ENCODE peak calls at places on chromosomes 13 and 19, in four cellular contexts. One of them, this sample, is unnamed. For H3K36me3, the result is how much of the 10 kb centered on the place peaks cover.

GRCh38 chr19:41872775-41873647 is 4.1 kb upstream of the CD79A start:
- DNase-seq in tibial nerve: no peak
- DNase-seq in suprapubic skin: no peak
- DNase-seq in SK-N-SH: peak
- DNase-seq in this sample: peak

GRCh38 chr19:44822177-44822576 is 13.3 kb downstream of the BCAM start:
- DNase-seq in suprapubic skin: no peak
- DNase-seq in SK-N-SH: no peak
- DNase-seq in tibial nerve: no peak
- DNase-seq in this sample: no peak

GRCh38 chr19:51921949-51922348 is 5.3 kb upstream of the ZNF613 start:
- DNase-seq in tibial nerve: no peak
- DNase-seq in SK-N-SH: no peak
- DNase-seq in suprapubic skin: no peak
- DNase-seq in this sample: no peak

GRCh38 chr13:23359882-23360281 is 73.6 kb downstream of the SACS start:
- DNase-seq in suprapubic skin: no peak
- DNase-seq in tibial nerve: no peak
- DNase-seq in SK-N-SH: no peak
- DNase-seq in this sample: no peak

GRCh38 chr13:94858856-94859811 is 146.8 kb upstream of the SOX21 start:
- DNase-seq in suprapubic skin: peak
- DNase-seq in tibial nerve: peak
- DNase-seq in SK-N-SH: no peak
- DNase-seq in this sample: peak

GRCh38 chr13:80962173-80962572 is 621.2 kb upstream of the SPRY2 start:
- DNase-seq in tibial nerve: no peak
- DNase-seq in suprapubic skin: no peak
- DNase-seq in SK-N-SH: no peak
- DNase-seq in this sample: no peak

GRCh38 chr19:13012690-13013608 is 17.7 kb downstream of the NFIX start:
- DNase-seq in SK-N-SH: no peak
- DNase-seq in suprapubic skin: no peak
- DNase-seq in tibial nerve: peak
- DNase-seq in this sample: peak

GRCh38 chr13:33405371-33405770 is 119.8 kb upstream of the STARD13 start:
- DNase-seq in SK-N-SH: no peak
- DNase-seq in suprapubic skin: no peak
- DNase-seq in tibial nerve: no peak
- DNase-seq in this sample: no peak

GRCh38 chr19:10227215-10227971 is 3.7 kb downstream of the S1PR2 start:
- DNase-seq in SK-N-SH: peak
- DNase-seq in tibial nerve: peak
- DNase-seq in suprapubic skin: peak
- DNase-seq in this sample: peak

GRCh38 chr13:50291611-50292010 is 276.4 kb downstream of the KCNRG start:
- DNase-seq in suprapubic skin: no peak
- DNase-seq in tibial nerve: no peak
- DNase-seq in SK-N-SH: no peak
- DNase-seq in this sample: no peak

GRCh38 chr13:45827318-45827717 is 24.2 kb downstream of the SIAH3 start:
- DNase-seq in SK-N-SH: no peak
- DNase-seq in suprapubic skin: no peak
- DNase-seq in tibial nerve: no peak
- DNase-seq in this sample: no peak

GRCh38 chr13:96967248-96967745 is 27.0 kb downstream of the OXGR1 start:
- DNase-seq in tibial nerve: no peak
- DNase-seq in suprapubic skin: no peak
- DNase-seq in SK-N-SH: no peak
- DNase-seq in this sample: no peak

GRCh38 chr19:597406-598315 is 8.0 kb downstream of the HCN2 start:
- DNase-seq in SK-N-SH: no peak
- DNase-seq in suprapubic skin: no peak
- DNase-seq in tibial nerve: no peak
- DNase-seq in this sample: no peak
- TF ChIP-seq EP300 in SK-N-SH: no peak
- TF ChIP-seq EP300 in suprapubic skin: no peak
- TF ChIP-seq EP300 in tibial nerve: no peak
- TF ChIP-seq EP300 in this sample: no peak

DNA sequence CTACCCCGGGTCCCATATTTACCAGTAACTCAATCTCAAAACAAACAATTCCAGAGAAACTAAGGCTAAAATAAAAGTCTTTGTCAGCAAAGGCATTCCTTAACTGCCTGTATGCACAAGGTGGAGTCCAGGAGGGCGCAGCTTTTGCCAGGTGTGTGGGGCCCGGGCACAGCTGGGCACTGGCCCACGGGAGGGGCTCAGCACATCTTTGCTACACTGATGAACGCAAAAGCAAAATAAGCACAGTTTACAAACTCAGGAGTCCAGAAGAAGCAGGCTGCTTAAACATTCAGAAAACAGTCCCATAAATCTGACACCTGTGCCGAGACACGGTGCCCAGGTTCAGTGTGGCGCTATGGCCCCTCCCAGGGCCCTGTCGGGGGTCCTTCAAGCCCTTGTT is 70.8 kb downstream of the SLC7A1 start:
- DNase-seq in SK-N-SH: no peak
- DNase-seq in suprapubic skin: no peak
- DNase-seq in tibial nerve: no peak
- DNase-seq in this sample: no peak
- H3K36me3 ChIP-seq in SK-N-SH: half or more
- H3K36me3 ChIP-seq in suprapubic skin: half or more
- H3K36me3 ChIP-seq in tibial nerve: half or more
- H3K36me3 ChIP-seq in this sample: under half

GRCh38 chr13:66222926-66223325 is 1007.2 kb downstream of the PCDH9 start:
- DNase-seq in suprapubic skin: no peak
- DNase-seq in tibial nerve: no peak
- DNase-seq in SK-N-SH: no peak
- DNase-seq in this sample: no peak
- H3K27ac ChIP-seq in suprapubic skin: no peak
- H3K27ac ChIP-seq in tibial nerve: no peak
- H3K27ac ChIP-seq in SK-N-SH: no peak
- H3K27ac ChIP-seq in this sample: no peak

GRCh38 chr13:28531195-28531955 is 36.4 kb upstream of the FLT1 start:
- DNase-seq in SK-N-SH: peak
- DNase-seq in tibial nerve: no peak
- DNase-seq in suprapubic skin: no peak
- DNase-seq in this sample: no peak

GRCh38 chr13:28533049-28533436 is 38.1 kb upstream of the FLT1 start:
- DNase-seq in suprapubic skin: no peak
- DNase-seq in tibial nerve: no peak
- DNase-seq in SK-N-SH: no peak
- DNase-seq in this sample: no peak

GRCh38 chr13:28533441-28534166 is 38.7 kb upstream of the FLT1 start:
- DNase-seq in SK-N-SH: no peak
- DNase-seq in tibial nerve: no peak
- DNase-seq in suprapubic skin: no peak
- DNase-seq in this sample: no peak

GRCh38 chr13:28531956-28532225 is 37.0 kb upstream of the FLT1 start:
- DNase-seq in SK-N-SH: no peak
- DNase-seq in suprapubic skin: no peak
- DNase-seq in tibial nerve: no peak
- DNase-seq in this sample: no peak

DNA sequence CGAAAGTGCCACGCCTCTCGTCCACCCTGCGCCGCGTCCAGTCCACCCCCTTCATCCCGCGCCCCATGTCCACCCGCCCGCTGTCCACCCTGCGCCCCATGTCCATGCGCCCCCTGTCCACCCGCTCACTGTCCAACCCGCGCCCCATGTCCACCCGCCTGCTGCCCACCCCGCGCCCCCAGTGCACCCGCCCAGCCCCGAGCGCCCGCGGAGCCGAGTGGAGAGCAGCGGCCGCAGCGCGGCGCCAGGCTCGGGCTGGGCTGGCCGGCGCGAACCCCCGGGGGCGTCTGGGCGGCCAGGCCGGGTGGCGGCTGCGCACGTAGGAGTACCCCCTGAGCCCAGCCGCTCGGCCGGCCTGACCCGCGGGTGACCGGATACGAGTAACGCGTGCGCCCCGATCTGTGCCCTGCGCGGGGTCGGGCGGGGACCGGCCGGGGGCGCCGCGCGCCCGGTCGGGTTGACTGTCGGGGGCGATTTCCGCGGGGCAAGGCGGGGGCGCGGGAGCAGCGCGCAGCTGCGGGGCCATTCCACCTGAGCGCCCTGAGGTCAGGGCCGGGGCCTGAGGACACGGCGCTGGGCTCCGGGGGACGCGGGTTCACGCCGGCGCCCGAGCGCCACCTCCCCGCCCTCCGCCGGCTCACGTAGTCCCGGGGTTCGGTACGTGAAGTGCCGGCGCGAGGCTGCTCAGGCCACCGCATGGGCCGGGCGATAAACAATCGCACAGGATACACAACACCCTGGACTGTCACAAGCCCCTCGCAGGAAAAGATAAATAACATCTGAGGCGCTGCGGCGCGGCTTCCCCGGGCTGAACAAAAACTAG is 37.5 kb upstream of the FLT1 start:
- DNase-seq in suprapubic skin: no peak
- DNase-seq in tibial nerve: no peak
- DNase-seq in SK-N-SH: peak
- DNase-seq in this sample: no peak
- TF ChIP-seq EP300 in suprapubic skin: no peak
- TF ChIP-seq EP300 in tibial nerve: peak
- TF ChIP-seq EP300 in SK-N-SH: no peak
- TF ChIP-seq EP300 in this sample: no peak

This sample was measured in ovary.